ENCODE peak calls at places on chromosome 10, in eight cellular contexts. One of them, this sample, is unnamed.

GRCh38 chr10:116470768-116471415 is 43.2 kb downstream of the PNLIPRP3 start:
- DNase-seq in neural crest cell: no peak
- DNase-seq in CD8-positive, alpha-beta memory T cell: no peak
- DNase-seq in amygdala: no peak
- DNase-seq in WERI-Rb-1: peak
- DNase-seq in HT1080: peak
- DNase-seq in mucosa of gallbladder: peak
- DNase-seq in stimulated activated CD8-positive, alpha-beta memory T cell treated with anti-CD3 and anti-CD28 coated beads, Interleukin-15, amount 100 ng/mL, for 48 hours: no peak
- DNase-seq in this sample: peak

GRCh38 chr10:21509391-21510217 is 15.9 kb downstream of the SKIDA1 start:
- DNase-seq in neural crest cell: no peak
- DNase-seq in CD8-positive, alpha-beta memory T cell: no peak
- DNase-seq in amygdala: no peak
- DNase-seq in WERI-Rb-1: no peak
- DNase-seq in HT1080: no peak
- DNase-seq in mucosa of gallbladder: no peak
- DNase-seq in stimulated activated CD8-positive, alpha-beta memory T cell treated with anti-CD3 and anti-CD28 coated beads, Interleukin-15, amount 100 ng/mL, for 48 hours: no peak
- DNase-seq in this sample: no peak

GRCh38 chr10:22629126-22629525 is 85.3 kb downstream of the PIP4K2A start:
- DNase-seq in neural crest cell: no peak
- DNase-seq in CD8-positive, alpha-beta memory T cell: no peak
- DNase-seq in amygdala: no peak
- DNase-seq in WERI-Rb-1: no peak
- DNase-seq in HT1080: no peak
- DNase-seq in mucosa of gallbladder: no peak
- DNase-seq in stimulated activated CD8-positive, alpha-beta memory T cell treated with anti-CD3 and anti-CD28 coated beads, Interleukin-15, amount 100 ng/mL, for 48 hours: no peak
- DNase-seq in this sample: no peak

GRCh38 chr10:28669227-28670173 is 7.8 kb upstream of the BAMBI start:
- DNase-seq in neural crest cell: no peak
- DNase-seq in CD8-positive, alpha-beta memory T cell: no peak
- DNase-seq in amygdala: no peak
- DNase-seq in WERI-Rb-1: no peak
- DNase-seq in HT1080: no peak
- DNase-seq in mucosa of gallbladder: no peak
- DNase-seq in stimulated activated CD8-positive, alpha-beta memory T cell treated with anti-CD3 and anti-CD28 coated beads, Interleukin-15, amount 100 ng/mL, for 48 hours: no peak
- DNase-seq in this sample: no peak

GRCh38 chr10:35447693-35448407 is 111.5 kb downstream of the CCNY start:
- DNase-seq in neural crest cell: no peak
- DNase-seq in CD8-positive, alpha-beta memory T cell: peak
- DNase-seq in amygdala: no peak
- DNase-seq in WERI-Rb-1: peak
- DNase-seq in HT1080: peak
- DNase-seq in mucosa of gallbladder: peak
- DNase-seq in stimulated activated CD8-positive, alpha-beta memory T cell treated with anti-CD3 and anti-CD28 coated beads, Interleukin-15, amount 100 ng/mL, for 48 hours: no peak
- DNase-seq in this sample: peak

GRCh38 chr10:103470755-103471653 is 8.0 kb downstream of the CALHM3 start:
- DNase-seq in neural crest cell: no peak
- DNase-seq in CD8-positive, alpha-beta memory T cell: peak
- DNase-seq in amygdala: no peak
- DNase-seq in WERI-Rb-1: peak
- DNase-seq in HT1080: peak
- DNase-seq in mucosa of gallbladder: peak
- DNase-seq in stimulated activated CD8-positive, alpha-beta memory T cell treated with anti-CD3 and anti-CD28 coated beads, Interleukin-15, amount 100 ng/mL, for 48 hours: peak
- DNase-seq in this sample: no peak

GRCh38 chr10:68074404-68074774 is 694 bp downstream of the HERC4 start:
- DNase-seq in neural crest cell: no peak
- DNase-seq in CD8-positive, alpha-beta memory T cell: no peak
- DNase-seq in amygdala: no peak
- DNase-seq in WERI-Rb-1: no peak
- DNase-seq in HT1080: no peak
- DNase-seq in mucosa of gallbladder: peak
- DNase-seq in stimulated activated CD8-positive, alpha-beta memory T cell treated with anti-CD3 and anti-CD28 coated beads, Interleukin-15, amount 100 ng/mL, for 48 hours: no peak
- DNase-seq in this sample: no peak

GRCh38 chr10:86390337-86391120 is 23.9 kb upstream of the GRID1 start:
- DNase-seq in neural crest cell: no peak
- DNase-seq in CD8-positive, alpha-beta memory T cell: no peak
- DNase-seq in amygdala: no peak
- DNase-seq in WERI-Rb-1: no peak
- DNase-seq in HT1080: no peak
- DNase-seq in mucosa of gallbladder: no peak
- DNase-seq in stimulated activated CD8-positive, alpha-beta memory T cell treated with anti-CD3 and anti-CD28 coated beads, Interleukin-15, amount 100 ng/mL, for 48 hours: no peak
- DNase-seq in this sample: peak

GRCh38 chr10:63977329-63977923 is 456.2 kb downstream of the REEP3 start:
- DNase-seq in neural crest cell: peak
- DNase-seq in CD8-positive, alpha-beta memory T cell: no peak
- DNase-seq in amygdala: peak
- DNase-seq in WERI-Rb-1: peak
- DNase-seq in HT1080: peak
- DNase-seq in mucosa of gallbladder: peak
- DNase-seq in stimulated activated CD8-positive, alpha-beta memory T cell treated with anti-CD3 and anti-CD28 coated beads, Interleukin-15, amount 100 ng/mL, for 48 hours: peak
- DNase-seq in this sample: no peak

GRCh38 chr10:53325073-53325472 is 552.5 kb upstream of the MBL2 start:
- DNase-seq in neural crest cell: no peak
- DNase-seq in CD8-positive, alpha-beta memory T cell: no peak
- DNase-seq in amygdala: no peak
- DNase-seq in WERI-Rb-1: no peak
- DNase-seq in HT1080: peak
- DNase-seq in mucosa of gallbladder: no peak
- DNase-seq in stimulated activated CD8-positive, alpha-beta memory T cell treated with anti-CD3 and anti-CD28 coated beads, Interleukin-15, amount 100 ng/mL, for 48 hours: no peak
- DNase-seq in this sample: no peak

GRCh38 chr10:88190540-88191213 is 327.3 kb downstream of the PTEN start:
- DNase-seq in neural crest cell: no peak
- DNase-seq in CD8-positive, alpha-beta memory T cell: no peak
- DNase-seq in amygdala: no peak
- DNase-seq in WERI-Rb-1: no peak
- DNase-seq in HT1080: no peak
- DNase-seq in mucosa of gallbladder: no peak
- DNase-seq in stimulated activated CD8-positive, alpha-beta memory T cell treated with anti-CD3 and anti-CD28 coated beads, Interleukin-15, amount 100 ng/mL, for 48 hours: no peak
- DNase-seq in this sample: no peak

GRCh38 chr10:37442882-37443281 is 317.5 kb downstream of the ANKRD30A start:
- DNase-seq in neural crest cell: no peak
- DNase-seq in CD8-positive, alpha-beta memory T cell: no peak
- DNase-seq in amygdala: no peak
- DNase-seq in WERI-Rb-1: no peak
- DNase-seq in HT1080: no peak
- DNase-seq in mucosa of gallbladder: no peak
- DNase-seq in stimulated activated CD8-positive, alpha-beta memory T cell treated with anti-CD3 and anti-CD28 coated beads, Interleukin-15, amount 100 ng/mL, for 48 hours: no peak
- DNase-seq in this sample: no peak

GRCh38 chr10:2214805-2215204 is 477.5 kb upstream of the ADARB2 start:
- DNase-seq in neural crest cell: no peak
- DNase-seq in CD8-positive, alpha-beta memory T cell: no peak
- DNase-seq in amygdala: no peak
- DNase-seq in WERI-Rb-1: no peak
- DNase-seq in HT1080: no peak
- DNase-seq in mucosa of gallbladder: no peak
- DNase-seq in stimulated activated CD8-positive, alpha-beta memory T cell treated with anti-CD3 and anti-CD28 coated beads, Interleukin-15, amount 100 ng/mL, for 48 hours: no peak
- DNase-seq in this sample: no peak

GRCh38 chr10:44745920-44746319 is 165.2 kb upstream of the TMEM72 start:
- DNase-seq in neural crest cell: no peak
- DNase-seq in CD8-positive, alpha-beta memory T cell: no peak
- DNase-seq in amygdala: no peak
- DNase-seq in WERI-Rb-1: no peak
- DNase-seq in HT1080: no peak
- DNase-seq in mucosa of gallbladder: no peak
- DNase-seq in stimulated activated CD8-positive, alpha-beta memory T cell treated with anti-CD3 and anti-CD28 coated beads, Interleukin-15, amount 100 ng/mL, for 48 hours: no peak
- DNase-seq in this sample: no peak

GRCh38 chr10:29377333-29377961 is 88.6 kb downstream of the LYZL1 start:
- DNase-seq in neural crest cell: no peak
- DNase-seq in CD8-positive, alpha-beta memory T cell: peak
- DNase-seq in amygdala: no peak
- DNase-seq in WERI-Rb-1: no peak
- DNase-seq in HT1080: peak
- DNase-seq in mucosa of gallbladder: no peak
- DNase-seq in stimulated activated CD8-positive, alpha-beta memory T cell treated with anti-CD3 and anti-CD28 coated beads, Interleukin-15, amount 100 ng/mL, for 48 hours: no peak
- DNase-seq in this sample: no peak

GRCh38 chr10:14665304-14665703 is 109.4 kb downstream of the FAM107B start:
- DNase-seq in neural crest cell: no peak
- DNase-seq in CD8-positive, alpha-beta memory T cell: no peak
- DNase-seq in amygdala: no peak
- DNase-seq in WERI-Rb-1: no peak
- DNase-seq in HT1080: no peak
- DNase-seq in mucosa of gallbladder: no peak
- DNase-seq in stimulated activated CD8-positive, alpha-beta memory T cell treated with anti-CD3 and anti-CD28 coated beads, Interleukin-15, amount 100 ng/mL, for 48 hours: no peak
- DNase-seq in this sample: no peak

GRCh38 chr10:79475119-79475653 is 29.8 kb upstream of the ZCCHC24 start:
- DNase-seq in neural crest cell: no peak
- DNase-seq in CD8-positive, alpha-beta memory T cell: no peak
- DNase-seq in amygdala: no peak
- DNase-seq in WERI-Rb-1: no peak
- DNase-seq in HT1080: no peak
- DNase-seq in mucosa of gallbladder: no peak
- DNase-seq in stimulated activated CD8-positive, alpha-beta memory T cell treated with anti-CD3 and anti-CD28 coated beads, Interleukin-15, amount 100 ng/mL, for 48 hours: no peak
- DNase-seq in this sample: no peak

GRCh38 chr10:62814901-62815372 is 1.2 kb downstream of the EGR2 start:
- DNase-seq in neural crest cell: peak
- DNase-seq in CD8-positive, alpha-beta memory T cell: no peak
- DNase-seq in amygdala: no peak
- DNase-seq in WERI-Rb-1: no peak
- DNase-seq in HT1080: no peak
- DNase-seq in mucosa of gallbladder: no peak
- DNase-seq in stimulated activated CD8-positive, alpha-beta memory T cell treated with anti-CD3 and anti-CD28 coated beads, Interleukin-15, amount 100 ng/mL, for 48 hours: no peak
- DNase-seq in this sample: no peak

GRCh38 chr10:126011995-126012394 is 115.6 kb downstream of the FANK1 start:
- DNase-seq in neural crest cell: no peak
- DNase-seq in CD8-positive, alpha-beta memory T cell: no peak
- DNase-seq in amygdala: no peak
- DNase-seq in WERI-Rb-1: no peak
- DNase-seq in HT1080: no peak
- DNase-seq in mucosa of gallbladder: no peak
- DNase-seq in stimulated activated CD8-positive, alpha-beta memory T cell treated with anti-CD3 and anti-CD28 coated beads, Interleukin-15, amount 100 ng/mL, for 48 hours: no peak
- DNase-seq in this sample: no peak

GRCh38 chr10:73899401-73899780 is 11.5 kb upstream of the PLAU start:
- DNase-seq in neural crest cell: no peak
- DNase-seq in CD8-positive, alpha-beta memory T cell: no peak
- DNase-seq in amygdala: no peak
- DNase-seq in WERI-Rb-1: no peak
- DNase-seq in HT1080: peak
- DNase-seq in mucosa of gallbladder: no peak
- DNase-seq in stimulated activated CD8-positive, alpha-beta memory T cell treated with anti-CD3 and anti-CD28 coated beads, Interleukin-15, amount 100 ng/mL, for 48 hours: no peak
- DNase-seq in this sample: no peak

GRCh38 chr10:31949266-31949665 is 20.6 kb upstream of the ARHGAP12 start:
- DNase-seq in neural crest cell: no peak
- DNase-seq in CD8-positive, alpha-beta memory T cell: no peak
- DNase-seq in amygdala: no peak
- DNase-seq in WERI-Rb-1: no peak
- DNase-seq in HT1080: no peak
- DNase-seq in mucosa of gallbladder: no peak
- DNase-seq in stimulated activated CD8-positive, alpha-beta memory T cell treated with anti-CD3 and anti-CD28 coated beads, Interleukin-15, amount 100 ng/mL, for 48 hours: no peak
- DNase-seq in this sample: no peak

GRCh38 chr10:89158446-89158845 is 48.7 kb downstream of the CH25H start:
- DNase-seq in neural crest cell: no peak
- DNase-seq in CD8-positive, alpha-beta memory T cell: no peak
- DNase-seq in amygdala: no peak
- DNase-seq in WERI-Rb-1: no peak
- DNase-seq in HT1080: no peak
- DNase-seq in mucosa of gallbladder: no peak
- DNase-seq in stimulated activated CD8-positive, alpha-beta memory T cell treated with anti-CD3 and anti-CD28 coated beads, Interleukin-15, amount 100 ng/mL, for 48 hours: no peak
- DNase-seq in this sample: no peak

GRCh38 chr10:72802291-72803118 is 91.0 kb upstream of the OIT3 start:
- DNase-seq in neural crest cell: no peak
- DNase-seq in CD8-positive, alpha-beta memory T cell: no peak
- DNase-seq in amygdala: no peak
- DNase-seq in WERI-Rb-1: no peak
- DNase-seq in HT1080: peak
- DNase-seq in mucosa of gallbladder: no peak
- DNase-seq in stimulated activated CD8-positive, alpha-beta memory T cell treated with anti-CD3 and anti-CD28 coated beads, Interleukin-15, amount 100 ng/mL, for 48 hours: no peak
- DNase-seq in this sample: no peak

GRCh38 chr10:84563868-84564267 is 235.5 kb downstream of the CCSER2 start:
- DNase-seq in neural crest cell: no peak
- DNase-seq in CD8-positive, alpha-beta memory T cell: no peak
- DNase-seq in amygdala: no peak
- DNase-seq in WERI-Rb-1: no peak
- DNase-seq in HT1080: no peak
- DNase-seq in mucosa of gallbladder: no peak
- DNase-seq in stimulated activated CD8-positive, alpha-beta memory T cell treated with anti-CD3 and anti-CD28 coated beads, Interleukin-15, amount 100 ng/mL, for 48 hours: no peak
- DNase-seq in this sample: no peak

GRCh38 chr10:14219411-14219810 is 111.3 kb downstream of the FRMD4A start:
- DNase-seq in neural crest cell: no peak
- DNase-seq in CD8-positive, alpha-beta memory T cell: no peak
- DNase-seq in amygdala: no peak
- DNase-seq in WERI-Rb-1: no peak
- DNase-seq in HT1080: no peak
- DNase-seq in mucosa of gallbladder: no peak
- DNase-seq in stimulated activated CD8-positive, alpha-beta memory T cell treated with anti-CD3 and anti-CD28 coated beads, Interleukin-15, amount 100 ng/mL, for 48 hours: no peak
- DNase-seq in this sample: no peak

GRCh38 chr10:66799474-66799873 is 126.4 kb upstream of the LRRTM3 start:
- DNase-seq in neural crest cell: no peak
- DNase-seq in CD8-positive, alpha-beta memory T cell: no peak
- DNase-seq in amygdala: no peak
- DNase-seq in WERI-Rb-1: no peak
- DNase-seq in HT1080: peak
- DNase-seq in mucosa of gallbladder: no peak
- DNase-seq in stimulated activated CD8-positive, alpha-beta memory T cell treated with anti-CD3 and anti-CD28 coated beads, Interleukin-15, amount 100 ng/mL, for 48 hours: no peak
- DNase-seq in this sample: no peak

GRCh38 chr10:79021948-79022499 is 46.7 kb upstream of the ZMIZ1 start:
- DNase-seq in neural crest cell: no peak
- DNase-seq in CD8-positive, alpha-beta memory T cell: no peak
- DNase-seq in amygdala: no peak
- DNase-seq in WERI-Rb-1: no peak
- DNase-seq in HT1080: no peak
- DNase-seq in mucosa of gallbladder: no peak
- DNase-seq in stimulated activated CD8-positive, alpha-beta memory T cell treated with anti-CD3 and anti-CD28 coated beads, Interleukin-15, amount 100 ng/mL, for 48 hours: no peak
- DNase-seq in this sample: no peak

GRCh38 chr10:116880716-116881440 is 31.6 kb downstream of the ENO4 start:
- DNase-seq in neural crest cell: no peak
- DNase-seq in CD8-positive, alpha-beta memory T cell: no peak
- DNase-seq in amygdala: peak
- DNase-seq in WERI-Rb-1: no peak
- DNase-seq in HT1080: peak
- DNase-seq in mucosa of gallbladder: no peak
- DNase-seq in stimulated activated CD8-positive, alpha-beta memory T cell treated with anti-CD3 and anti-CD28 coated beads, Interleukin-15, amount 100 ng/mL, for 48 hours: no peak
- DNase-seq in this sample: no peak

GRCh38 chr10:84820121-84820520 is 491.7 kb downstream of the CCSER2 start:
- DNase-seq in neural crest cell: no peak
- DNase-seq in CD8-positive, alpha-beta memory T cell: no peak
- DNase-seq in amygdala: no peak
- DNase-seq in WERI-Rb-1: peak
- DNase-seq in HT1080: no peak
- DNase-seq in mucosa of gallbladder: no peak
- DNase-seq in stimulated activated CD8-positive, alpha-beta memory T cell treated with anti-CD3 and anti-CD28 coated beads, Interleukin-15, amount 100 ng/mL, for 48 hours: no peak
- DNase-seq in this sample: peak

GRCh38 chr10:31678573-31679122 is 250.0 kb downstream of the ARHGAP12 start:
- DNase-seq in neural crest cell: no peak
- DNase-seq in CD8-positive, alpha-beta memory T cell: no peak
- DNase-seq in amygdala: no peak
- DNase-seq in WERI-Rb-1: no peak
- DNase-seq in HT1080: no peak
- DNase-seq in mucosa of gallbladder: no peak
- DNase-seq in stimulated activated CD8-positive, alpha-beta memory T cell treated with anti-CD3 and anti-CD28 coated beads, Interleukin-15, amount 100 ng/mL, for 48 hours: no peak
- DNase-seq in this sample: no peak

GRCh38 chr10:122461367-122461728 is at the start of gene HTRA1:
- DNase-seq in neural crest cell: peak
- DNase-seq in CD8-positive, alpha-beta memory T cell: no peak
- DNase-seq in amygdala: peak
- DNase-seq in WERI-Rb-1: peak
- DNase-seq in HT1080: peak
- DNase-seq in mucosa of gallbladder: peak
- DNase-seq in stimulated activated CD8-positive, alpha-beta memory T cell treated with anti-CD3 and anti-CD28 coated beads, Interleukin-15, amount 100 ng/mL, for 48 hours: no peak
- DNase-seq in this sample: peak

GRCh38 chr10:69955897-69956832 is 96.5 kb upstream of the MACROH2A2 start:
- DNase-seq in neural crest cell: no peak
- DNase-seq in CD8-positive, alpha-beta memory T cell: no peak
- DNase-seq in amygdala: no peak
- DNase-seq in WERI-Rb-1: no peak
- DNase-seq in HT1080: no peak
- DNase-seq in mucosa of gallbladder: no peak
- DNase-seq in stimulated activated CD8-positive, alpha-beta memory T cell treated with anti-CD3 and anti-CD28 coated beads, Interleukin-15, amount 100 ng/mL, for 48 hours: no peak
- DNase-seq in this sample: no peak

GRCh38 chr10:125003901-125004467 is 62.1 kb downstream of the ZRANB1 start:
- DNase-seq in neural crest cell: no peak
- DNase-seq in CD8-positive, alpha-beta memory T cell: no peak
- DNase-seq in amygdala: no peak
- DNase-seq in WERI-Rb-1: no peak
- DNase-seq in HT1080: no peak
- DNase-seq in mucosa of gallbladder: no peak
- DNase-seq in stimulated activated CD8-positive, alpha-beta memory T cell treated with anti-CD3 and anti-CD28 coated beads, Interleukin-15, amount 100 ng/mL, for 48 hours: no peak
- DNase-seq in this sample: no peak

This sample was measured in NCI-H524.